ENCODE peak calls at places on chromosomes 4 and X, in four cellular contexts. B is neuronal stem cell, T is IMR-90, H is fibroblast of lung. Q is an unnamed sample.

GRCh38 chrX:24838624-24839023 is 144.9 kb downstream of the POLA1 start:
- DNase-seq in B (peak), T (peak), H (peak), Q (no peak)

GRCh38 chr4:168486961-168487820 is 6.9 kb upstream of the DDX60L start:
- DNase-seq in B (no peak), T (peak), H (peak), Q (peak)

GRCh38 chr4:54986095-54986846 is 139.1 kb downstream of the KDR start:
- DNase-seq in B (no peak), T (no peak), H (no peak), Q (no peak)

GRCh38 chr4:53365121-53365485 is 758 bp downstream of the SCFD2 start:
- DNase-seq in B (no peak), T (peak), H (peak), Q (peak)

GRCh38 chr4:4872148-4872903 is 12.9 kb downstream of the MSX1 start:
- DNase-seq in B (peak), T (no peak), H (no peak), Q (no peak)

GRCh38 chrX:54891573-54891972 is 29.1 kb upstream of the TRO start:
- DNase-seq in B (peak), T (peak), H (peak), Q (no peak)

GRCh38 chrX:17679820-17680219 is 57.5 kb upstream of the SCML1 start:
- DNase-seq in B (no peak), T (no peak), H (no peak), Q (peak)

GRCh38 chrX:47148946-47149345 is 3.9 kb downstream of the RBM10 start:
- DNase-seq in B (no peak), T (no peak), H (no peak), Q (no peak)

GRCh38 chr4:8021796-8022195 is 82.1 kb upstream of the AFAP1 start:
- DNase-seq in B (no peak), T (no peak), H (no peak), Q (peak)

GRCh38 chr4:182582245-182582644 is 334.9 kb downstream of the DCTD start:
- DNase-seq in B (no peak), T (no peak), H (no peak), Q (no peak)

GRCh38 chr4:112515278-112516075 is 503 bp downstream of the NEUROG2 start:
- DNase-seq in B (peak), T (no peak), H (peak), Q (no peak)

GRCh38 chr4:118797558-118798142 is 38.3 kb downstream of the SEC24D start:
- DNase-seq in B (no peak), T (peak), H (peak), Q (no peak)

GRCh38 chrX:67568769-67569168 is 24.9 kb downstream of the AR start:
- DNase-seq in B (no peak), T (no peak), H (peak), Q (no peak)

GRCh38 chr4:88746186-88746585 is 48.6 kb upstream of the NAP1L5 start:
- DNase-seq in B (no peak), T (peak), H (no peak), Q (no peak)

GRCh38 chr4:165385124-165385523 is 6.3 kb downstream of the CPE start:
- DNase-seq in B (no peak), T (no peak), H (no peak), Q (no peak)

GRCh38 chrX:53190363-53190960 is 34.5 kb downstream of the KDM5C start:
- DNase-seq in B (no peak), T (no peak), H (no peak), Q (no peak)

GRCh38 chr4:175422331-175422730 is 389.7 kb downstream of the GPM6A start:
- DNase-seq in B (no peak), T (peak), H (peak), Q (no peak)

GRCh38 chrX:109448539-109448938 is 33.3 kb downstream of the GUCY2F start:
- DNase-seq in B (no peak), T (no peak), H (peak), Q (no peak)

GRCh38 chr4:54322817-54323417 is 93.8 kb downstream of the PDGFRA start:
- DNase-seq in B (peak), T (peak), H (peak), Q (no peak)

GRCh38 chrX:129347291-129347690 is 176.0 kb downstream of the SMARCA1 start:
- DNase-seq in B (no peak), T (no peak), H (no peak), Q (no peak)

GRCh38 chr4:16217300-16218051 is 8.8 kb downstream of the TAPT1 start:
- DNase-seq in B (no peak), T (no peak), H (no peak), Q (no peak)

GRCh38 chr4:168880087-168880675 is 129.9 kb downstream of the CBR4 start:
- DNase-seq in B (no peak), T (peak), H (peak), Q (no peak)

GRCh38 chr4:127698789-127699200 is 31.4 kb upstream of the SLC25A31 start:
- DNase-seq in B (no peak), T (peak), H (peak), Q (peak)
- H2AFZ ChIP-seq in B (peak), T (no peak), H (no peak), Q (no peak)

DNA sequence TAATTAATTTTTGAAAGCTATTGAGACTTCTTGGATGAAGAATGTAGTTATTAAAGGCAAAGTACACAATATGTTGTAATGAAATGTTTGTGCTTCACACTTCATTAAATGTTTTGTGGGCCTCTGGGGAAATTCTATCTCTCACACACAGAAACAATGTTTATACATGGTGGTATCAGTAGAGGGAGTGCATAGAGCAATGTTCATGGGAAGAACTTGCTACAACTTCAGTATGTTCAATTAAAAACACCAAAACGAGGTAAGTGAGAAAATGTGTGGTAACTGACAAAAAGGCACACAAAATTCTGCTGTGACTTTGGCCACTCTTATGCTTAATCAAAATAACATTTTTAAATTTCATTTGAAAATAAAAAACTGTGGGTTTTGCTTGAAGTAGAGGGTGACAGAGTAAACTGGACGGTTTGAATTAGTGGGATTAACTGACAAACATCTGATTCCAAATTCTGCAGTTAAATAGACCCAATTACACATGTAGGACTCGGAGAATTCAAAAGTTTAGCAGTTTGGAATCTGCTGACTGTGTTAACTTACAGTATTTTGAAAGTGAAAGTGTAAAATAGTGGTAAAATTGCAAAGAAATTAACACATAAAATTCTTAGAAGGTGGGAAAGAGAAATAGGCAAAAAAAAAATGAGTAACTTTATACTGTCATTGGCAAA is 111.4 kb upstream of the TTC29 start:
- DNase-seq in B (no peak), T (peak), H (peak), Q (no peak)
- H2AFZ ChIP-seq in B (peak), T (no peak), H (peak), Q (peak)

DNA sequence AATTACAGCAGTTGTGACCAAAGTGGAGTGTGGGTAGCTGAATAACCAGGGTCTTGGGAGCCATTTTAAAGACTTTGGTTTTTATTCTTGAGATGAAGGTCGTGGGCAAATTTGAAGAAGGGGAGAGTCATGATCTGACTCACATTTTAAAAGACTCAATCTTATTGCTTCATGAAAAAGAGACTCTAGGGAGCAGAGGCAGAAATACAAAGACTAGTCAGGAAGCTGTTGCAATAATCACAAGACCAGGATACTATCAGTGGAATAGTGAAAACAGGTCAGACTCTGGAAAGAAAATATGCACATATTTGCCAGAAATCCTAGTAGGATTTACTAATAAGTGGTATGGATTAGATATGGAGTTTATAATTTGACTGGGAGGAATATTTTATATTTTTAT is 448.4 kb downstream of the RAPGEF2 start:
- DNase-seq in B (no peak), T (no peak), H (peak), Q (no peak)
- H2AFZ ChIP-seq in B (no peak), T (no peak), H (no peak), Q (no peak)

DNA sequence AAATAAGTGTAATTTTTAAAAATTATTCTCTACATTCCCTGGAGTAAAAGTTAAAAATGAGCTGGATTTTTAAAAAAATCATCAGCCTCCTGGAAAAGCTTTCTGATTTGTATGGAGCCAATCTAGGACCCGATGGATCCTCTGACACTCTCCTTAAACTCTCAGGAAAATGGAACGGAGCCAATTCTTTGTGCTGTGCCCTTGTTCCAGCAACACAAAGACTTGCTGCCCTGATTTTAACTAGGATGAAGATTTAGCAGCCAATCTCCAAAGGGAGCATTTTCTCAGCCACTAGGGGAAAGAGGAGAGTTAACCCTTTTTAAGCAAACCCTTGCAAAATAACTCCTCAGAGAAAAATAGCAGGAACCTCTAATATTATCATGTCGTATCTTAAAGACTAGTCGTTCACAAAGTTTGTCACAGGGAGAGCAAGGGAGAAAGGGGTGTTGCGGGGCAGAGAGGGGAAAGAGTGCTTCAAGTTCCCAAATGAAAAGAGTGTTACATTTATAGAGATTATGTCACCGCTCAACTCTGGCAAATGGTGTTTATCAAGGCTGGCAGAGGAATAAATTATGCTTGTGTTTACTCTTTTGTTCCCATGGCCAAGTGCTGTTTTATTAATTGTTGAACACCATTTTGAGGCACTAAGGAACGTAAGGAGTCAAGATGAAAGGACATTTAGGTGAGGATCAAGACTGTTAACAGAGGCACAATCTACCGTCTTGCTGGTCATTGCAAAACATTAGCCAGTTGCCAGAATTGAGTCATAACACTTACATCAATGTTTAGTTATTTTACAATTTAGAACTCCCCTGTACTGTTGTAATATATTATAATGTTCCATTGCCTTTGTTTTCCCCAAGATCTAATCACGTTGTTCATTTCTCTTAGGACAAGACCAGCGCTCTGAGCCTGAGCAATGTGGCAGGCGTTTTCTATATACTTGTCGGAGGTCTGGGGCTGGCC is 250.7 kb downstream of the THOC2 start:
- DNase-seq in B (peak), T (peak), H (peak), Q (no peak)
- H2AFZ ChIP-seq in B (no peak), T (no peak), H (no peak), Q (no peak)

GRCh38 chrX:49185062-49185394 is 1.1 kb downstream of the PRICKLE3 start:
- DNase-seq in B (no peak), T (no peak), H (no peak), Q (no peak)

GRCh38 chrX:49184294-49185061 is 1.7 kb downstream of the PRICKLE3 start:
- DNase-seq in B (peak), T (peak), H (peak), Q (peak)

GRCh38 chrX:49187526-49187925 is 1.4 kb upstream of the PRICKLE3 start:
- DNase-seq in B (no peak), T (no peak), H (no peak), Q (no peak)

GRCh38 chrX:49187028-49187394 is 838 bp upstream of the PRICKLE3 start:
- DNase-seq in B (no peak), T (no peak), H (no peak), Q (no peak)

GRCh38 chrX:49186125-49187027 is at the start of gene PRICKLE3:
- DNase-seq in B (no peak), T (peak), H (peak), Q (no peak)
- H2AFZ ChIP-seq in B (peak), T (peak), H (no peak), Q (no peak)

GRCh38 chr4:189232274-189232673 is 708.4 kb upstream of the FRG1 start:
- DNase-seq in B (no peak), T (peak), H (no peak), Q (no peak)
- H2AFZ ChIP-seq in B (no peak), T (no peak), H (no peak), Q (no peak)

DNA sequence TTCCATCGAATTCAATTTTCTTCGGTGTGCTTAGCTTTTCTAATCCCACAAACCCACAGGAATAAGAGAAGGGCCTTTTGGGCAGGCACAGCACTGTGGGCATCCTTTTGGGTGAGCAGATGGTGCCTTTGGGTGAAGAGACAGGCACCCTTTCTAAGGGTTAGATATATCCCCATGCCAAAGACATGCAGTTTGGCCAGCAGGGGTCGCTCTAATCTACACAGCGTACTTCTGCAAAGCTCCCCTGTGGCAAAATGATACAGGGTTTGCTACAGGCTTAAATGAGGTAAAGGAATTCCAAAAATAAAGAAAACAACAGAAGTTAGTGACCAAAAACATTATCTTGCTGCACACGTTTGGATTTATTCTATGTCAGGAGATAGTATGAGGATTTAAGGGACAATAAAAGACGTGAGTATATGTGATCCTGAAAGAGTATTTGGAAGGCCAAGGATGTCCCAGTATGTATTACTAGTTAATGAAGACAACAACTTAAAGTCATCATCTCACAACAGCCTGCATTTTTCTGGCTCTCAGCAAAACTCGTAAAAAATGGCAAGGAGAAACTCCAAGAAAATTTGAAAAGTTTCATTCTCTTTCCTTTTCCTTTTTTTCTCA is 49.5 kb downstream of the PHEX start:
- DNase-seq in B (peak), T (peak), H (peak), Q (no peak)
- H2AFZ ChIP-seq in B (no peak), T (no peak), H (no peak), Q (no peak)

GRCh38 chrX:2540426-2540942 is 39.7 kb upstream of the DHRSX start:
- DNase-seq in B (no peak), T (no peak), H (peak), Q (no peak)

GRCh38 chrX:2533424-2533823 is 32.6 kb upstream of the DHRSX start:
- DNase-seq in B (no peak), T (no peak), H (no peak), Q (no peak)

GRCh38 chrX:2538016-2538415 is 37.2 kb upstream of the DHRSX start:
- DNase-seq in B (peak), T (no peak), H (no peak), Q (no peak)

GRCh38 chrX:2539586-2539985 is 38.8 kb upstream of the DHRSX start:
- DNase-seq in B (no peak), T (no peak), H (no peak), Q (no peak)

GRCh38 chrX:2536974-2537373 is 36.2 kb upstream of the DHRSX start:
- DNase-seq in B (no peak), T (no peak), H (no peak), Q (no peak)
- H2AFZ ChIP-seq in B (no peak), T (no peak), H (no peak), Q (no peak)

GRCh38 chr4:66275381-66276060 is 605.2 kb upstream of the EPHA5 start:
- DNase-seq in B (no peak), T (no peak), H (peak), Q (no peak)

GRCh38 chr4:66279084-66279483 is 608.8 kb upstream of the EPHA5 start:
- DNase-seq in B (no peak), T (no peak), H (no peak), Q (no peak)

GRCh38 chr4:66273110-66273509 is 602.8 kb upstream of the EPHA5 start:
- DNase-seq in B (no peak), T (no peak), H (no peak), Q (no peak)
- H2AFZ ChIP-seq in B (no peak), T (no peak), H (no peak), Q (no peak)